ENCODE peak calls at places on chromosomes 2 and 18, in four cellular contexts. One of them, this sample, is unnamed.

GRCh38 chr2:27070653-27071276 is 689 bp downstream of the OST4 start:
- DNase-seq in left lung: no peak
- DNase-seq in neural crest cell: no peak
- DNase-seq in cardiac fibroblast: no peak
- DNase-seq in this sample: no peak

GRCh38 chr2:196479350-196479749 is 160.2 kb upstream of the CCDC150 start:
- DNase-seq in left lung: no peak
- DNase-seq in neural crest cell: no peak
- DNase-seq in cardiac fibroblast: peak
- DNase-seq in this sample: no peak

GRCh38 chr18:49626842-49627360 is 65.0 kb downstream of the LIPG start:
- DNase-seq in left lung: no peak
- DNase-seq in neural crest cell: no peak
- DNase-seq in cardiac fibroblast: no peak
- DNase-seq in this sample: no peak

GRCh38 chr2:185608799-185609198 is 129.8 kb upstream of the FSIP2 start:
- DNase-seq in left lung: no peak
- DNase-seq in neural crest cell: no peak
- DNase-seq in cardiac fibroblast: peak
- DNase-seq in this sample: no peak

GRCh38 chr2:200765139-200765951 is 46.4 kb upstream of the BZW1 start:
- DNase-seq in left lung: no peak
- DNase-seq in neural crest cell: no peak
- DNase-seq in cardiac fibroblast: peak
- DNase-seq in this sample: no peak

GRCh38 chr2:74497777-74498499 is 1.5 kb downstream of the LBX2 start:
- DNase-seq in left lung: peak
- DNase-seq in neural crest cell: no peak
- DNase-seq in cardiac fibroblast: peak
- DNase-seq in this sample: no peak

GRCh38 chr18:45370190-45371010 is 244.9 kb upstream of the SLC14A2 start:
- DNase-seq in left lung: no peak
- DNase-seq in neural crest cell: no peak
- DNase-seq in cardiac fibroblast: no peak
- DNase-seq in this sample: no peak

GRCh38 chr2:19899853-19900525 is 1.8 kb downstream of the TTC32 start:
- DNase-seq in left lung: no peak
- DNase-seq in neural crest cell: no peak
- DNase-seq in cardiac fibroblast: no peak
- DNase-seq in this sample: no peak

GRCh38 chr18:55069497-55069896 is 110.2 kb upstream of the CCDC68 start:
- DNase-seq in left lung: no peak
- DNase-seq in neural crest cell: no peak
- DNase-seq in cardiac fibroblast: no peak
- DNase-seq in this sample: peak

GRCh38 chr2:180231015-180231414 is 223.9 kb upstream of the CWC22 start:
- DNase-seq in left lung: no peak
- DNase-seq in neural crest cell: no peak
- DNase-seq in cardiac fibroblast: no peak
- DNase-seq in this sample: no peak

GRCh38 chr2:64905338-64906024 is 83.7 kb upstream of the SLC1A4 start:
- DNase-seq in left lung: no peak
- DNase-seq in neural crest cell: no peak
- DNase-seq in cardiac fibroblast: no peak
- DNase-seq in this sample: no peak

GRCh38 chr2:12856934-12857660 is 140.4 kb downstream of the TRIB2 start:
- DNase-seq in left lung: no peak
- DNase-seq in neural crest cell: no peak
- DNase-seq in cardiac fibroblast: peak
- DNase-seq in this sample: no peak

DNA sequence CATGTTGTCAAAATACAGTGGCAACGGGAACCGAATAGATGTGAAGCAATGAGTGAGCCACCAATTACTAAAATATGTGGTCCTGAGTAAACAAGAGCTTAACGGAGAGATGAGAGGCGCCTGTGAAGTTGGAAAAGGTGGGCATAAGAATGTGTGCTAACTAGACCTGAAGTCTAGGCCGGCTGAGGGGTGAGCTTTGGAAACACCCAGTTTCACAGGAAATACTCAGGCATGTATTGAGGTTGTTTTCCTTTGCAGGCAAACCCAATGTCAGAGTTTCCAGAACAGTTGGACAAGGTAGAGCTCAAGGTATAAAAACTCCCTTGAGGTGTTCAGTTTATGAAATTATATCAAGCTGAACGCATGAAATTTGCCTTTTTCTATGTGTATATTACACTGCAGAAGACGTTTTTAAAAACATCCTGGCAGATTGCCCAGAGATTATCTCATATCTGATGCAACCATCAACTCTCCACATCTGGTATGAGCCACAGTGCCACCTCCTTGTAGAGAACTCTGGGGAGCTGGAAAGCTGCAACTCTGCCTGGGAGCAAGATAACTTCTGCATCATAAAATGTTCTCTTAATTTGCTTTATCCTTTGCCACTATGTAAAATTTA is 3.9 kb upstream of the WDSUB1 start:
- DNase-seq in left lung: no peak
- DNase-seq in neural crest cell: no peak
- DNase-seq in cardiac fibroblast: peak
- DNase-seq in this sample: no peak
- TF ChIP-seq CTCF in left lung: no peak
- TF ChIP-seq CTCF in neural crest cell: no peak
- TF ChIP-seq CTCF in cardiac fibroblast: no peak
- TF ChIP-seq CTCF in this sample: no peak

GRCh38 chr2:60858897-60859311 is 22.5 kb upstream of the REL start:
- DNase-seq in left lung: no peak
- DNase-seq in neural crest cell: no peak
- DNase-seq in cardiac fibroblast: no peak
- DNase-seq in this sample: no peak
- TF ChIP-seq CTCF in left lung: no peak
- TF ChIP-seq CTCF in neural crest cell: no peak
- TF ChIP-seq CTCF in cardiac fibroblast: no peak
- TF ChIP-seq CTCF in this sample: no peak

GRCh38 chr2:31429759-31430438 is 15.4 kb upstream of the XDH start:
- DNase-seq in left lung: no peak
- DNase-seq in neural crest cell: no peak
- DNase-seq in cardiac fibroblast: peak
- DNase-seq in this sample: no peak

GRCh38 chr2:31430439-31431165 is 16.1 kb upstream of the XDH start:
- DNase-seq in left lung: no peak
- DNase-seq in neural crest cell: no peak
- DNase-seq in cardiac fibroblast: no peak
- DNase-seq in this sample: no peak

GRCh38 chr2:31426096-31426495 is 11.6 kb upstream of the XDH start:
- DNase-seq in left lung: peak
- DNase-seq in neural crest cell: no peak
- DNase-seq in cardiac fibroblast: no peak
- DNase-seq in this sample: no peak

GRCh38 chr2:31429040-31429439 is 14.5 kb upstream of the XDH start:
- DNase-seq in left lung: no peak
- DNase-seq in neural crest cell: no peak
- DNase-seq in cardiac fibroblast: no peak
- DNase-seq in this sample: no peak

DNA sequence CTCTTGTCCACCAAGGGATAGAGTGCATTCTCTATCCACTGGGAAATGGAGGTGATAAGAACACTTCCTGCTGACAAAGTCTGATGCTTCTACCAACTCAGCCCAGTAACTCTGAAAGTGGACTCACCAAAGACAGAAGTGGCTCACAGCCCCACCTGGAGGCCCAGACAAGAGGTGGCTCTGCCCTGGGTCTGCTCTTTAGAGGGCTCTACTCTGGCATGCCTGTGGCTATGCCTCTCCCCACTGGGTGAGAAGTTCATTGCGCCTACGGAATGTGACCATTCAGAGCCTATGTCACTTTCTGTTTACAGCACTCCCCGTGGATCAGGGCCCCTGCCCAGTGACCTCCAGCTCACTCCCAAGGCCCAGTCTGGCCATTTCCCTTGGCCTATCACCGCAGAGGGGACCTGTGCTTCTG is 13.5 kb upstream of the XDH start:
- DNase-seq in left lung: no peak
- DNase-seq in neural crest cell: no peak
- DNase-seq in cardiac fibroblast: peak
- DNase-seq in this sample: no peak
- TF ChIP-seq CTCF in left lung: no peak
- TF ChIP-seq CTCF in neural crest cell: no peak
- TF ChIP-seq CTCF in cardiac fibroblast: peak
- TF ChIP-seq CTCF in this sample: no peak

GRCh38 chr2:126881591-126881990 is 17.1 kb upstream of the TEX51 start:
- DNase-seq in left lung: no peak
- DNase-seq in neural crest cell: no peak
- DNase-seq in cardiac fibroblast: no peak
- DNase-seq in this sample: no peak
- TF ChIP-seq CTCF in left lung: no peak
- TF ChIP-seq CTCF in neural crest cell: no peak
- TF ChIP-seq CTCF in cardiac fibroblast: no peak
- TF ChIP-seq CTCF in this sample: no peak

GRCh38 chr2:73359915-73360697 is 25.5 kb upstream of the ALMS1 start:
- DNase-seq in left lung: no peak
- DNase-seq in neural crest cell: no peak
- DNase-seq in cardiac fibroblast: peak
- DNase-seq in this sample: no peak
- TF ChIP-seq CTCF in left lung: no peak
- TF ChIP-seq CTCF in neural crest cell: peak
- TF ChIP-seq CTCF in cardiac fibroblast: peak
- TF ChIP-seq CTCF in this sample: no peak

GRCh38 chr2:173191601-173192000 is 116.0 kb downstream of the MAP3K20 start:
- DNase-seq in left lung: no peak
- DNase-seq in neural crest cell: no peak
- DNase-seq in cardiac fibroblast: no peak
- DNase-seq in this sample: no peak
- TF ChIP-seq CTCF in left lung: no peak
- TF ChIP-seq CTCF in neural crest cell: no peak
- TF ChIP-seq CTCF in cardiac fibroblast: no peak
- TF ChIP-seq CTCF in this sample: no peak

DNA sequence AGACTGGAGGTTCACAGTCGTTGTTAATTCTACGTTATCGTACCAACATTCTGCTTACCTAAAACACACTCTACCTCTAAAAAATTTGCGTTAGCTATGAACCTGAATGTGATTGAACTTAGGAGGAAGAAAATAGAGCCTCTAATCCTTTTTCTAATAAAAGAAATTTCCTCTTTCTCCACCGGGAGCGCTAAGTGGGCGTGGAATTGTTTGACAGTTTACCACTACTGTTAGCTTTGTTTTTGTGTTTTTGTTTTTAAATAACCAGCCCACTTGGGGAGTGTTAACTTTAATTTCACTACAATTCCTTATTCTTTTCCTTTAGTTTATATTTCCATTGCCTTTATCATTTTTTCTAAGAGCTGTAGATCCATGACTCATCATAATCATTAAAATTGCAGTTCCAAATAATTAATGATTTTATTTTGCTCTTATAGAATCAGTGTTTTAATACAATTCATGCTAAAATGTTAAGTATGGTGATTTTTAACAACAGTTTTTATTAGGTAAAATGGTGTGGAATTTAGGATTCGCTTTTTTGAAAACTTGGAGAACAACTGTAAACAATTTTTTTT is 55.0 kb upstream of the ITM2C start:
- DNase-seq in left lung: no peak
- DNase-seq in neural crest cell: no peak
- DNase-seq in cardiac fibroblast: no peak
- DNase-seq in this sample: no peak
- TF ChIP-seq CTCF in left lung: no peak
- TF ChIP-seq CTCF in neural crest cell: peak
- TF ChIP-seq CTCF in cardiac fibroblast: no peak
- TF ChIP-seq CTCF in this sample: no peak

GRCh38 chr2:182650704-182651103 is 65.4 kb upstream of the DNAJC10 start:
- DNase-seq in left lung: no peak
- DNase-seq in neural crest cell: no peak
- DNase-seq in cardiac fibroblast: peak
- DNase-seq in this sample: no peak

GRCh38 chr2:182652326-182652725 is 63.7 kb upstream of the DNAJC10 start:
- DNase-seq in left lung: no peak
- DNase-seq in neural crest cell: no peak
- DNase-seq in cardiac fibroblast: no peak
- DNase-seq in this sample: no peak

GRCh38 chr2:182647499-182647787 is 68.6 kb upstream of the DNAJC10 start:
- DNase-seq in left lung: no peak
- DNase-seq in neural crest cell: no peak
- DNase-seq in cardiac fibroblast: no peak
- DNase-seq in this sample: no peak

GRCh38 chr2:182646763-182647498 is 69.1 kb upstream of the DNAJC10 start:
- DNase-seq in left lung: no peak
- DNase-seq in neural crest cell: no peak
- DNase-seq in cardiac fibroblast: no peak
- DNase-seq in this sample: no peak

GRCh38 chr2:182649316-182649715 is 66.7 kb upstream of the DNAJC10 start:
- DNase-seq in left lung: no peak
- DNase-seq in neural crest cell: no peak
- DNase-seq in cardiac fibroblast: peak
- DNase-seq in this sample: no peak
- TF ChIP-seq CTCF in left lung: no peak
- TF ChIP-seq CTCF in neural crest cell: peak
- TF ChIP-seq CTCF in cardiac fibroblast: peak
- TF ChIP-seq CTCF in this sample: no peak